ENCODE peak calls at places on chromosomes 16 and 17, in six cellular contexts. K is effector memory CD8-positive, alpha-beta T cell; H is activated CD4-positive, alpha-beta T cell treated with anti-CD3 and anti-CD28 coated beads, Interleukin-2, amount 50 U/mL, for 1 hour; Q is iPS-NIHi11; E is activated gamma-delta T cell treated with anti-CD3 and anti-CD28 coated beads, Interleukin-2, amount 50 U/mL, for 16 hours; T is KG1. C is an unnamed sample.

GRCh38 chr16:12350945-12351344 is 374.4 kb downstream of the SNX29 start:
- DNase-seq in K (no peak), H (no peak), Q (no peak), E (no peak), T (no peak), C (no peak)

GRCh38 chr17:60153606-60154355 is 4.0 kb downstream of the CA4 start:
- DNase-seq in K (no peak), H (no peak), Q (no peak), E (no peak), T (no peak), C (no peak)

GRCh38 chr16:25709182-25709581 is 17.4 kb downstream of the HS3ST4 start:
- DNase-seq in K (no peak), H (no peak), Q (peak; percentile 13), E (no peak), T (no peak), C (no peak)

GRCh38 chr16:3950343-3951193 is 70.1 kb upstream of the CREBBP start:
- DNase-seq in K (no peak), H (no peak), Q (no peak), E (no peak), T (no peak), C (peak; percentile 98)

GRCh38 chr17:3925684-3926537 is 9.6 kb upstream of the P2RX1 start:
- DNase-seq in K (no peak), H (no peak), Q (no peak), E (no peak), T (no peak), C (no peak)

GRCh38 chr16:64910351-64910750 is 211.5 kb downstream of the CDH11 start:
- DNase-seq in K (no peak), H (no peak), Q (peak; percentile 18), E (no peak), T (no peak), C (peak; percentile 72)

GRCh38 chr16:82655315-82655714 is 28.5 kb downstream of the CDH13 start:
- DNase-seq in K (peak; percentile 81), H (peak; percentile 63), Q (no peak), E (peak; percentile 61), T (peak; percentile 25), C (peak; percentile 98)

GRCh38 chr16:70685938-70686375 is at the start of gene MTSS2:
- DNase-seq in K (no peak), H (no peak), Q (peak; percentile 96), E (no peak), T (no peak), C (peak; percentile 84)

GRCh38 chr16:57387598-57388354 is 15.5 kb downstream of the CX3CL1 start:
- DNase-seq in K (no peak), H (no peak), Q (no peak), E (no peak), T (no peak), C (no peak)

GRCh38 chr17:67280279-67280678 is 35.3 kb upstream of the HELZ start:
- DNase-seq in K (no peak), H (no peak), Q (no peak), E (no peak), T (no peak), C (no peak)

GRCh38 chr16:71894229-71894920 is 956 bp upstream of the IST1 start:
- DNase-seq in K (peak; percentile 4), H (peak; percentile 40), Q (peak; percentile 17), E (no peak), T (peak; percentile 19), C (peak; percentile 66)

C was measured in EL.